ENCODE peak calls at places on chromosome X, in nine cellular contexts. One of them, this sample, is unnamed.

GRCh38 chrX:139972629-139973257 is 7.4 kb upstream of the CXorf66 start:
- DNase-seq in D341Med: no peak
- DNase-seq in brain microvascular endothelial cell: no peak
- DNase-seq in EH: no peak
- DNase-seq in Calu3: no peak
- DNase-seq in aorta: no peak
- DNase-seq in activated CD4-positive, alpha-beta memory T cell treated with anti-CD3 and anti-CD28 coated beads for 36 hours: no peak
- DNase-seq in endothelial cell: no peak
- DNase-seq in activated effector memory CD4-positive, alpha-beta T cell treated with Interleukin-2 at 50 U/mL for 16 hours: no peak
- DNase-seq in this sample: no peak

GRCh38 chrX:56600141-56600540 is 36.7 kb downstream of the UBQLN2 start:
- DNase-seq in D341Med: no peak
- DNase-seq in brain microvascular endothelial cell: peak
- DNase-seq in EH: no peak
- DNase-seq in Calu3: no peak
- DNase-seq in aorta: no peak
- DNase-seq in activated CD4-positive, alpha-beta memory T cell treated with anti-CD3 and anti-CD28 coated beads for 36 hours: no peak
- DNase-seq in endothelial cell: no peak
- DNase-seq in activated effector memory CD4-positive, alpha-beta T cell treated with Interleukin-2 at 50 U/mL for 16 hours: no peak
- DNase-seq in this sample: no peak

GRCh38 chrX:145405012-145405411 is 157.7 kb downstream of the SPANXN1 start:
- DNase-seq in D341Med: peak
- DNase-seq in brain microvascular endothelial cell: peak
- DNase-seq in EH: peak
- DNase-seq in Calu3: peak
- DNase-seq in aorta: no peak
- DNase-seq in activated CD4-positive, alpha-beta memory T cell treated with anti-CD3 and anti-CD28 coated beads for 36 hours: no peak
- DNase-seq in endothelial cell: peak
- DNase-seq in activated effector memory CD4-positive, alpha-beta T cell treated with Interleukin-2 at 50 U/mL for 16 hours: no peak
- DNase-seq in this sample: no peak

GRCh38 chrX:135396109-135396508 is 25.6 kb upstream of the SMIM10L2A start:
- DNase-seq in D341Med: no peak
- DNase-seq in brain microvascular endothelial cell: no peak
- DNase-seq in EH: peak
- DNase-seq in Calu3: peak
- DNase-seq in aorta: no peak
- DNase-seq in activated CD4-positive, alpha-beta memory T cell treated with anti-CD3 and anti-CD28 coated beads for 36 hours: no peak
- DNase-seq in endothelial cell: peak
- DNase-seq in activated effector memory CD4-positive, alpha-beta T cell treated with Interleukin-2 at 50 U/mL for 16 hours: no peak
- DNase-seq in this sample: no peak

GRCh38 chrX:67607436-67607835 is 63.6 kb downstream of the AR start:
- DNase-seq in D341Med: no peak
- DNase-seq in brain microvascular endothelial cell: no peak
- DNase-seq in EH: peak
- DNase-seq in Calu3: no peak
- DNase-seq in aorta: no peak
- DNase-seq in activated CD4-positive, alpha-beta memory T cell treated with anti-CD3 and anti-CD28 coated beads for 36 hours: no peak
- DNase-seq in endothelial cell: no peak
- DNase-seq in activated effector memory CD4-positive, alpha-beta T cell treated with Interleukin-2 at 50 U/mL for 16 hours: no peak
- DNase-seq in this sample: no peak

GRCh38 chrX:145817299-145817665 is 347 bp upstream of the SLITRK2 start:
- DNase-seq in D341Med: peak
- DNase-seq in brain microvascular endothelial cell: no peak
- DNase-seq in EH: no peak
- DNase-seq in Calu3: no peak
- DNase-seq in aorta: peak
- DNase-seq in activated CD4-positive, alpha-beta memory T cell treated with anti-CD3 and anti-CD28 coated beads for 36 hours: no peak
- DNase-seq in endothelial cell: no peak
- DNase-seq in activated effector memory CD4-positive, alpha-beta T cell treated with Interleukin-2 at 50 U/mL for 16 hours: no peak
- DNase-seq in this sample: no peak

GRCh38 chrX:119885554-119886428 is 9.9 kb upstream of the AKAP14 start:
- DNase-seq in D341Med: no peak
- DNase-seq in brain microvascular endothelial cell: no peak
- DNase-seq in EH: peak
- DNase-seq in Calu3: no peak
- DNase-seq in aorta: no peak
- DNase-seq in activated CD4-positive, alpha-beta memory T cell treated with anti-CD3 and anti-CD28 coated beads for 36 hours: peak
- DNase-seq in endothelial cell: no peak
- DNase-seq in activated effector memory CD4-positive, alpha-beta T cell treated with Interleukin-2 at 50 U/mL for 16 hours: no peak
- DNase-seq in this sample: no peak

GRCh38 chrX:134024686-134025377 is 39.4 kb upstream of the GPC3 start:
- DNase-seq in D341Med: no peak
- DNase-seq in brain microvascular endothelial cell: no peak
- DNase-seq in EH: no peak
- DNase-seq in Calu3: no peak
- DNase-seq in aorta: no peak
- DNase-seq in activated CD4-positive, alpha-beta memory T cell treated with anti-CD3 and anti-CD28 coated beads for 36 hours: no peak
- DNase-seq in endothelial cell: no peak
- DNase-seq in activated effector memory CD4-positive, alpha-beta T cell treated with Interleukin-2 at 50 U/mL for 16 hours: no peak
- DNase-seq in this sample: no peak

GRCh38 chrX:133985164-133986007 is at the start of gene GPC3:
- DNase-seq in D341Med: peak
- DNase-seq in brain microvascular endothelial cell: no peak
- DNase-seq in EH: peak
- DNase-seq in Calu3: peak
- DNase-seq in aorta: peak
- DNase-seq in activated CD4-positive, alpha-beta memory T cell treated with anti-CD3 and anti-CD28 coated beads for 36 hours: peak
- DNase-seq in endothelial cell: peak
- DNase-seq in activated effector memory CD4-positive, alpha-beta T cell treated with Interleukin-2 at 50 U/mL for 16 hours: peak
- DNase-seq in this sample: peak

GRCh38 chrX:119266364-119266995 is 30.4 kb downstream of the PGRMC1 start:
- DNase-seq in D341Med: peak
- DNase-seq in brain microvascular endothelial cell: peak
- DNase-seq in EH: peak
- DNase-seq in Calu3: peak
- DNase-seq in aorta: no peak
- DNase-seq in activated CD4-positive, alpha-beta memory T cell treated with anti-CD3 and anti-CD28 coated beads for 36 hours: peak
- DNase-seq in endothelial cell: peak
- DNase-seq in activated effector memory CD4-positive, alpha-beta T cell treated with Interleukin-2 at 50 U/mL for 16 hours: no peak
- DNase-seq in this sample: no peak

GRCh38 chrX:15903186-15903681 is 48.6 kb upstream of the AP1S2 start:
- DNase-seq in D341Med: no peak
- DNase-seq in brain microvascular endothelial cell: no peak
- DNase-seq in EH: no peak
- DNase-seq in Calu3: no peak
- DNase-seq in aorta: no peak
- DNase-seq in activated CD4-positive, alpha-beta memory T cell treated with anti-CD3 and anti-CD28 coated beads for 36 hours: peak
- DNase-seq in endothelial cell: no peak
- DNase-seq in activated effector memory CD4-positive, alpha-beta T cell treated with Interleukin-2 at 50 U/mL for 16 hours: no peak
- DNase-seq in this sample: no peak

GRCh38 chrX:1462596-1463251 is 10.0 kb upstream of the ASMTL start:
- DNase-seq in D341Med: no peak
- DNase-seq in brain microvascular endothelial cell: peak
- DNase-seq in EH: peak
- DNase-seq in Calu3: no peak
- DNase-seq in aorta: peak
- DNase-seq in activated CD4-positive, alpha-beta memory T cell treated with anti-CD3 and anti-CD28 coated beads for 36 hours: peak
- DNase-seq in endothelial cell: no peak
- DNase-seq in activated effector memory CD4-positive, alpha-beta T cell treated with Interleukin-2 at 50 U/mL for 16 hours: peak
- DNase-seq in this sample: peak

GRCh38 chrX:115425359-115425758 is 135.6 kb upstream of the PLS3 start:
- DNase-seq in D341Med: no peak
- DNase-seq in brain microvascular endothelial cell: no peak
- DNase-seq in EH: no peak
- DNase-seq in Calu3: no peak
- DNase-seq in aorta: no peak
- DNase-seq in activated CD4-positive, alpha-beta memory T cell treated with anti-CD3 and anti-CD28 coated beads for 36 hours: no peak
- DNase-seq in endothelial cell: no peak
- DNase-seq in activated effector memory CD4-positive, alpha-beta T cell treated with Interleukin-2 at 50 U/mL for 16 hours: no peak
- DNase-seq in this sample: no peak

GRCh38 chrX:40182615-40183014 is 84.9 kb upstream of the BCOR start:
- DNase-seq in D341Med: no peak
- DNase-seq in brain microvascular endothelial cell: no peak
- DNase-seq in EH: no peak
- DNase-seq in Calu3: no peak
- DNase-seq in aorta: no peak
- DNase-seq in activated CD4-positive, alpha-beta memory T cell treated with anti-CD3 and anti-CD28 coated beads for 36 hours: no peak
- DNase-seq in endothelial cell: no peak
- DNase-seq in activated effector memory CD4-positive, alpha-beta T cell treated with Interleukin-2 at 50 U/mL for 16 hours: no peak
- DNase-seq in this sample: no peak

GRCh38 chrX:10415704-10416001 is 204.7 kb downstream of the MID1 start:
- DNase-seq in D341Med: no peak
- DNase-seq in brain microvascular endothelial cell: peak
- DNase-seq in EH: peak
- DNase-seq in Calu3: no peak
- DNase-seq in aorta: no peak
- DNase-seq in activated CD4-positive, alpha-beta memory T cell treated with anti-CD3 and anti-CD28 coated beads for 36 hours: no peak
- DNase-seq in endothelial cell: no peak
- DNase-seq in activated effector memory CD4-positive, alpha-beta T cell treated with Interleukin-2 at 50 U/mL for 16 hours: no peak
- DNase-seq in this sample: no peak

GRCh38 chrX:48508400-48509244 is at the start of gene PORCN:
- DNase-seq in D341Med: peak
- DNase-seq in brain microvascular endothelial cell: peak
- DNase-seq in EH: peak
- DNase-seq in Calu3: peak
- DNase-seq in aorta: peak
- DNase-seq in activated CD4-positive, alpha-beta memory T cell treated with anti-CD3 and anti-CD28 coated beads for 36 hours: peak
- DNase-seq in endothelial cell: peak
- DNase-seq in activated effector memory CD4-positive, alpha-beta T cell treated with Interleukin-2 at 50 U/mL for 16 hours: peak
- DNase-seq in this sample: peak

This sample was measured in lower lobe of right lung.